ENCODE peak calls at places on chromosomes 2 and 18, in seven cellular contexts. One of them, this sample, is unnamed.

GRCh38 chr2:179441551-179441950 is 176.9 kb upstream of the SESTD1 start:
- DNase-seq in fibroblast of mammary gland: no peak
- DNase-seq in iris pigment epithelial cell: no peak
- DNase-seq in H54: no peak
- DNase-seq in HL-60: no peak
- DNase-seq in ovary: no peak
- DNase-seq in M059J: no peak
- DNase-seq in this sample: no peak

GRCh38 chr2:9310827-9311226 is 104.2 kb downstream of the ASAP2 start:
- DNase-seq in fibroblast of mammary gland: peak
- DNase-seq in iris pigment epithelial cell: no peak
- DNase-seq in H54: no peak
- DNase-seq in HL-60: no peak
- DNase-seq in ovary: no peak
- DNase-seq in M059J: peak
- DNase-seq in this sample: no peak

GRCh38 chr2:160367887-160368286 is 125.7 kb downstream of the RBMS1 start:
- DNase-seq in fibroblast of mammary gland: peak
- DNase-seq in iris pigment epithelial cell: peak
- DNase-seq in H54: peak
- DNase-seq in HL-60: peak
- DNase-seq in ovary: no peak
- DNase-seq in M059J: peak
- DNase-seq in this sample: no peak

GRCh38 chr2:190683802-190684201 is 34.9 kb downstream of the NAB1 start:
- DNase-seq in fibroblast of mammary gland: no peak
- DNase-seq in iris pigment epithelial cell: peak
- DNase-seq in H54: no peak
- DNase-seq in HL-60: no peak
- DNase-seq in ovary: no peak
- DNase-seq in M059J: no peak
- DNase-seq in this sample: no peak

GRCh38 chr2:199485732-199486335 is 28.1 kb upstream of the SATB2 start:
- DNase-seq in fibroblast of mammary gland: peak
- DNase-seq in iris pigment epithelial cell: peak
- DNase-seq in H54: peak
- DNase-seq in HL-60: peak
- DNase-seq in ovary: no peak
- DNase-seq in M059J: peak
- DNase-seq in this sample: peak

GRCh38 chr2:234678721-234679120 is 181.8 kb upstream of the ARL4C start:
- DNase-seq in fibroblast of mammary gland: peak
- DNase-seq in iris pigment epithelial cell: peak
- DNase-seq in H54: no peak
- DNase-seq in HL-60: no peak
- DNase-seq in ovary: no peak
- DNase-seq in M059J: peak
- DNase-seq in this sample: no peak

GRCh38 chr2:12739721-12740254 is 23.1 kb downstream of the TRIB2 start:
- DNase-seq in fibroblast of mammary gland: no peak
- DNase-seq in iris pigment epithelial cell: no peak
- DNase-seq in H54: no peak
- DNase-seq in HL-60: no peak
- DNase-seq in ovary: no peak
- DNase-seq in M059J: no peak
- DNase-seq in this sample: no peak

GRCh38 chr2:190318931-190319556 is 582 bp downstream of the HIBCH start:
- DNase-seq in fibroblast of mammary gland: no peak
- DNase-seq in iris pigment epithelial cell: peak
- DNase-seq in H54: no peak
- DNase-seq in HL-60: peak
- DNase-seq in ovary: no peak
- DNase-seq in M059J: no peak
- DNase-seq in this sample: no peak

GRCh38 chr18:65215865-65216466 is 534.8 kb upstream of the CDH7 start:
- DNase-seq in fibroblast of mammary gland: no peak
- DNase-seq in iris pigment epithelial cell: no peak
- DNase-seq in H54: no peak
- DNase-seq in HL-60: no peak
- DNase-seq in ovary: no peak
- DNase-seq in M059J: no peak
- DNase-seq in this sample: no peak

GRCh38 chr2:237861-238260 is 26.0 kb downstream of the SH3YL1 start:
- DNase-seq in fibroblast of mammary gland: no peak
- DNase-seq in iris pigment epithelial cell: no peak
- DNase-seq in H54: no peak
- DNase-seq in HL-60: no peak
- DNase-seq in ovary: no peak
- DNase-seq in M059J: no peak
- DNase-seq in this sample: no peak

GRCh38 chr2:31421634-31422033 is 7.1 kb upstream of the XDH start:
- DNase-seq in fibroblast of mammary gland: no peak
- DNase-seq in iris pigment epithelial cell: no peak
- DNase-seq in H54: no peak
- DNase-seq in HL-60: no peak
- DNase-seq in ovary: no peak
- DNase-seq in M059J: no peak
- DNase-seq in this sample: no peak

GRCh38 chr18:10851824-10852225 is 297.5 kb downstream of the PIEZO2 start:
- DNase-seq in fibroblast of mammary gland: peak
- DNase-seq in iris pigment epithelial cell: peak
- DNase-seq in H54: peak
- DNase-seq in HL-60: peak
- DNase-seq in ovary: no peak
- DNase-seq in M059J: peak
- DNase-seq in this sample: no peak

GRCh38 chr18:8242306-8242705 is 366.9 kb upstream of the RAB12 start:
- DNase-seq in fibroblast of mammary gland: peak
- DNase-seq in iris pigment epithelial cell: no peak
- DNase-seq in H54: no peak
- DNase-seq in HL-60: no peak
- DNase-seq in ovary: no peak
- DNase-seq in M059J: no peak
- DNase-seq in this sample: no peak

GRCh38 chr18:9722691-9723090 is 14.6 kb downstream of the RAB31 start:
- DNase-seq in fibroblast of mammary gland: no peak
- DNase-seq in iris pigment epithelial cell: peak
- DNase-seq in H54: no peak
- DNase-seq in HL-60: no peak
- DNase-seq in ovary: no peak
- DNase-seq in M059J: no peak
- DNase-seq in this sample: no peak

GRCh38 chr2:143852748-143853147 is 667.2 kb downstream of the ZEB2 start:
- DNase-seq in fibroblast of mammary gland: no peak
- DNase-seq in iris pigment epithelial cell: no peak
- DNase-seq in H54: no peak
- DNase-seq in HL-60: no peak
- DNase-seq in ovary: no peak
- DNase-seq in M059J: no peak
- DNase-seq in this sample: no peak

GRCh38 chr2:135422898-135423297 is 108.1 kb downstream of the ZRANB3 start:
- DNase-seq in fibroblast of mammary gland: no peak
- DNase-seq in iris pigment epithelial cell: no peak
- DNase-seq in H54: no peak
- DNase-seq in HL-60: no peak
- DNase-seq in ovary: no peak
- DNase-seq in M059J: no peak
- DNase-seq in this sample: no peak

GRCh38 chr2:118814368-118814767 is 33.1 kb downstream of the EN1 start:
- DNase-seq in fibroblast of mammary gland: no peak
- DNase-seq in iris pigment epithelial cell: no peak
- DNase-seq in H54: no peak
- DNase-seq in HL-60: no peak
- DNase-seq in ovary: no peak
- DNase-seq in M059J: no peak
- DNase-seq in this sample: no peak

GRCh38 chr18:55152801-55153200 is 193.5 kb upstream of the CCDC68 start:
- DNase-seq in fibroblast of mammary gland: peak
- DNase-seq in iris pigment epithelial cell: peak
- DNase-seq in H54: peak
- DNase-seq in HL-60: no peak
- DNase-seq in ovary: no peak
- DNase-seq in M059J: peak
- DNase-seq in this sample: no peak

GRCh38 chr2:17756629-17757028 is 2.7 kb downstream of the GEN1 start:
- DNase-seq in fibroblast of mammary gland: peak
- DNase-seq in iris pigment epithelial cell: peak
- DNase-seq in H54: no peak
- DNase-seq in HL-60: no peak
- DNase-seq in ovary: no peak
- DNase-seq in M059J: no peak
- DNase-seq in this sample: no peak

GRCh38 chr2:215904101-215904500 is 109.2 kb downstream of the MREG start:
- DNase-seq in fibroblast of mammary gland: peak
- DNase-seq in iris pigment epithelial cell: peak
- DNase-seq in H54: no peak
- DNase-seq in HL-60: peak
- DNase-seq in ovary: no peak
- DNase-seq in M059J: peak
- DNase-seq in this sample: no peak

GRCh38 chr18:36461551-36461987 is 164.1 kb downstream of the FHOD3 start:
- DNase-seq in fibroblast of mammary gland: no peak
- DNase-seq in iris pigment epithelial cell: no peak
- DNase-seq in H54: no peak
- DNase-seq in HL-60: no peak
- DNase-seq in ovary: no peak
- DNase-seq in M059J: peak
- DNase-seq in this sample: no peak

GRCh38 chr2:9165625-9166024 is 41.0 kb upstream of the ASAP2 start:
- DNase-seq in fibroblast of mammary gland: peak
- DNase-seq in iris pigment epithelial cell: peak
- DNase-seq in H54: peak
- DNase-seq in HL-60: no peak
- DNase-seq in ovary: no peak
- DNase-seq in M059J: peak
- DNase-seq in this sample: no peak

GRCh38 chr2:222690564-222691200 is 19.2 kb downstream of the MOGAT1 start:
- DNase-seq in fibroblast of mammary gland: peak
- DNase-seq in iris pigment epithelial cell: peak
- DNase-seq in H54: peak
- DNase-seq in HL-60: peak
- DNase-seq in ovary: peak
- DNase-seq in M059J: peak
- DNase-seq in this sample: peak

GRCh38 chr2:53036196-53036595 is 731.4 kb upstream of the CHAC2 start:
- DNase-seq in fibroblast of mammary gland: peak
- DNase-seq in iris pigment epithelial cell: peak
- DNase-seq in H54: no peak
- DNase-seq in HL-60: no peak
- DNase-seq in ovary: no peak
- DNase-seq in M059J: peak
- DNase-seq in this sample: no peak

GRCh38 chr2:224951723-224952481 is 90.4 kb downstream of the DOCK10 start:
- DNase-seq in fibroblast of mammary gland: no peak
- DNase-seq in iris pigment epithelial cell: no peak
- DNase-seq in H54: no peak
- DNase-seq in HL-60: no peak
- DNase-seq in ovary: no peak
- DNase-seq in M059J: no peak
- DNase-seq in this sample: no peak

GRCh38 chr2:191366199-191366598 is 121.0 kb downstream of the MYO1B start:
- DNase-seq in fibroblast of mammary gland: peak
- DNase-seq in iris pigment epithelial cell: peak
- DNase-seq in H54: no peak
- DNase-seq in HL-60: no peak
- DNase-seq in ovary: no peak
- DNase-seq in M059J: peak
- DNase-seq in this sample: no peak

GRCh38 chr2:187263675-187264580 is 184.1 kb downstream of the CALCRL start:
- DNase-seq in fibroblast of mammary gland: no peak
- DNase-seq in iris pigment epithelial cell: no peak
- DNase-seq in H54: no peak
- DNase-seq in HL-60: no peak
- DNase-seq in ovary: no peak
- DNase-seq in M059J: no peak
- DNase-seq in this sample: no peak

GRCh38 chr2:217527586-217528202 is 475.1 kb downstream of the TNS1 start:
- DNase-seq in fibroblast of mammary gland: peak
- DNase-seq in iris pigment epithelial cell: no peak
- DNase-seq in H54: no peak
- DNase-seq in HL-60: no peak
- DNase-seq in ovary: no peak
- DNase-seq in M059J: peak
- DNase-seq in this sample: no peak

GRCh38 chr18:70390366-70391090 is 101.7 kb downstream of the SOCS6 start:
- DNase-seq in fibroblast of mammary gland: peak
- DNase-seq in iris pigment epithelial cell: peak
- DNase-seq in H54: no peak
- DNase-seq in HL-60: no peak
- DNase-seq in ovary: no peak
- DNase-seq in M059J: no peak
- DNase-seq in this sample: no peak

GRCh38 chr18:53991805-53992204 is 232.7 kb downstream of the MBD2 start:
- DNase-seq in fibroblast of mammary gland: peak
- DNase-seq in iris pigment epithelial cell: peak
- DNase-seq in H54: no peak
- DNase-seq in HL-60: no peak
- DNase-seq in ovary: no peak
- DNase-seq in M059J: peak
- DNase-seq in this sample: no peak

GRCh38 chr2:134252092-134252775 is 1.6 kb upstream of the MGAT5 start:
- DNase-seq in fibroblast of mammary gland: peak
- DNase-seq in iris pigment epithelial cell: no peak
- DNase-seq in H54: no peak
- DNase-seq in HL-60: no peak
- DNase-seq in ovary: no peak
- DNase-seq in M059J: peak
- DNase-seq in this sample: no peak